ENCODE peak calls at places on chromosomes 13 and 19, in nine cellular contexts. A, X, K, T, C, L, M, U and E are unnamed samples.

GRCh38 chr13:71814806-71815205 is 52.2 kb downstream of the DACH1 start:
- DNase-seq in A (no peak), M (no peak), X (no peak), U (no peak), L (no peak), K (no peak), C (no peak), T (no peak), E (no peak)

GRCh38 chr13:48749144-48749543 is 95.4 kb downstream of the CYSLTR2 start:
- DNase-seq in C (no peak), M (no peak), T (no peak), K (no peak), X (peak), A (no peak), U (no peak), L (peak), E (no peak)

GRCh38 chr13:40539954-40540706 is 126.3 kb downstream of the FOXO1 start:
- DNase-seq in A (no peak), U (no peak), L (peak), T (no peak), C (no peak), M (no peak), K (peak), X (peak), E (no peak)

GRCh38 chr13:29284726-29285125 is 310.8 kb downstream of the SLC7A1 start:
- DNase-seq in X (no peak), L (no peak), U (no peak), C (no peak), A (no peak), K (no peak), T (no peak), M (no peak), E (no peak)

GRCh38 chr13:98174321-98174720 is 2.7 kb downstream of the RNF113B start:
- DNase-seq in K (no peak), C (no peak), M (no peak), L (peak), T (no peak), U (no peak), X (peak), A (no peak), E (no peak)

GRCh38 chr19:31316201-31316951 is 32.9 kb downstream of the TSHZ3 start:
- DNase-seq in T (no peak), M (no peak), A (peak), X (peak), L (peak), U (no peak), C (no peak), K (no peak), E (no peak)

GRCh38 chr19:34837262-34837661 is 64.2 kb upstream of the ZNF599 start:
- DNase-seq in L (no peak), X (no peak), K (no peak), C (peak), T (no peak), U (no peak), M (peak), A (no peak), E (no peak)

GRCh38 chr19:47146920-47147319 is 16.3 kb downstream of the SAE1 start:
- DNase-seq in X (no peak), U (no peak), M (no peak), L (no peak), C (no peak), K (no peak), A (no peak), T (no peak), E (no peak)

GRCh38 chr13:46359731-46360130 is 27.3 kb downstream of the RUBCNL start:
- DNase-seq in C (no peak), K (peak), A (no peak), T (no peak), X (peak), U (no peak), M (no peak), L (peak), E (no peak)

GRCh38 chr13:49877629-49878218 is 58.4 kb downstream of the SPRYD7 start:
- DNase-seq in X (no peak), L (peak), A (no peak), M (no peak), U (no peak), C (no peak), K (no peak), T (no peak), E (no peak)

GRCh38 chr13:51330741-51331140 is 8.8 kb upstream of the SERPINE3 start:
- DNase-seq in M (no peak), C (no peak), X (peak), U (no peak), T (no peak), K (peak), L (peak), A (no peak), E (no peak)

GRCh38 chr19:18469245-18470107 is 31.5 kb upstream of the ISYNA1 start:
- DNase-seq in A (peak), L (peak), K (peak), X (peak), T (no peak), M (peak), C (peak), U (no peak), E (peak)

GRCh38 chr13:65653548-65654078 is 1576.5 kb downstream of the PCDH9 start:
- DNase-seq in L (no peak), K (no peak), T (no peak), M (no peak), U (no peak), A (no peak), C (no peak), X (no peak), E (no peak)

GRCh38 chr19:51020988-51021651 is 1.6 kb upstream of the KLK10 start:
- DNase-seq in K (peak), U (no peak), L (peak), M (no peak), X (peak), A (peak), T (no peak), C (peak), E (no peak)

GRCh38 chr19:43779147-43779819 is 1.5 kb downstream of the KCNN4 start:
- DNase-seq in X (no peak), A (no peak), L (no peak), T (no peak), M (peak), U (no peak), K (peak), C (peak), E (peak)

GRCh38 chr19:28351761-28352160 is 861.2 kb downstream of the UQCRFS1 start:
- DNase-seq in A (no peak), K (no peak), T (no peak), X (peak), L (peak), M (no peak), U (no peak), C (no peak), E (no peak)

GRCh38 chr19:5338661-5339469 is 1.7 kb downstream of the PTPRS start:
- DNase-seq in M (no peak), U (no peak), A (no peak), K (peak), T (no peak), L (no peak), X (no peak), C (no peak), E (no peak)

GRCh38 chr13:83153833-83154232 is 728.4 kb downstream of the SLITRK1 start:
- DNase-seq in X (no peak), K (no peak), C (no peak), A (no peak), U (no peak), T (no peak), M (no peak), L (no peak), E (no peak)

GRCh38 chr13:99553033-99553432 is 51.8 kb downstream of the TM9SF2 start:
- DNase-seq in T (no peak), U (no peak), K (no peak), X (no peak), M (no peak), A (no peak), C (peak), L (no peak), E (no peak)

GRCh38 chr19:31545766-31546165 is 196.5 kb upstream of the TSHZ3 start:
- DNase-seq in T (no peak), M (no peak), A (no peak), L (no peak), X (no peak), K (no peak), C (no peak), U (no peak), E (no peak)

GRCh38 chr19:31266731-31267130 is 82.5 kb downstream of the TSHZ3 start:
- DNase-seq in X (no peak), T (no peak), L (no peak), K (no peak), M (no peak), U (no peak), A (no peak), C (no peak), E (peak)

GRCh38 chr19:46116121-46116520 is 8.4 kb downstream of the IGFL3 start:
- DNase-seq in M (no peak), T (no peak), K (no peak), A (no peak), U (no peak), L (peak), X (peak), C (no peak), E (no peak)

DNA sequence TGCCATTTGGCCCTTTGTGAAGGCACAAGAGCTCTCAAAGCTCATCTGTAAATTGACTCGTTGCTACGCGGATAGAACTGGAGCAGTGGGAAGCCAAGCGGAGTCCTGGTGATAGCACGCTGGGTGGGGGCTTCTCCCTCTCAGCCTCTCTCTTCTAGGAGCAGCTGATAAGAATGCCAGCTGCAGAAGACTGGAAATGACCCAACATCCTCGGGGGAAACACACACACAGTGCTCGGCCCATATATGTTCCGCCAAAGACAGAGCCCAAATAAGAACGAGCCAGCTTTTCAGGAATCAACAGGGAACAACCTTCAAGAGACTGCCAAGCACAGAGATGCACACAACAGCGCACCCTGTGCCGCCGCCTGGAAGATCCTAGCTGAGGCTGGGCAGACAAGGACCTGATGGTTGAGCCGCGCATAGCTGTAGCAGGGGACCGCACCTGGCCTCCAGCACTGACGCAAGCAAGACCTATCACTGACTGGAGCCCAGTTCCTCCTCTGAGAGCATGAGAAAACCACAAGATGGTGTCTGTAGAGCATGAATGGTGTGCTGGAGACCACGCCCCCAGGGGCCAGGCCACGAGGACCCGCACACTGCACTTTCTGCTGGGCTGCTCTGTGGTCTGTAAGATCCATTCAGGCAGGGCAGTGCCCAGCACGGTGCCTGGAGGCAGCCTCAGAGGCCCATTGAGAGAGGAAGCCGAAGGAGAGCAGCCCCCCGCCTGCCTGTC is 16.0 kb upstream of the SLC35E1 start:
- DNase-seq in M (no peak), U (no peak), L (peak), T (no peak), A (no peak), K (peak), X (peak), C (no peak), E (peak)
- TF ChIP-seq CTCF in M (no peak), U (no peak), L (no peak), T (no peak), A (no peak), K (no peak), X (no peak), C (no peak), E (no peak)

DNA sequence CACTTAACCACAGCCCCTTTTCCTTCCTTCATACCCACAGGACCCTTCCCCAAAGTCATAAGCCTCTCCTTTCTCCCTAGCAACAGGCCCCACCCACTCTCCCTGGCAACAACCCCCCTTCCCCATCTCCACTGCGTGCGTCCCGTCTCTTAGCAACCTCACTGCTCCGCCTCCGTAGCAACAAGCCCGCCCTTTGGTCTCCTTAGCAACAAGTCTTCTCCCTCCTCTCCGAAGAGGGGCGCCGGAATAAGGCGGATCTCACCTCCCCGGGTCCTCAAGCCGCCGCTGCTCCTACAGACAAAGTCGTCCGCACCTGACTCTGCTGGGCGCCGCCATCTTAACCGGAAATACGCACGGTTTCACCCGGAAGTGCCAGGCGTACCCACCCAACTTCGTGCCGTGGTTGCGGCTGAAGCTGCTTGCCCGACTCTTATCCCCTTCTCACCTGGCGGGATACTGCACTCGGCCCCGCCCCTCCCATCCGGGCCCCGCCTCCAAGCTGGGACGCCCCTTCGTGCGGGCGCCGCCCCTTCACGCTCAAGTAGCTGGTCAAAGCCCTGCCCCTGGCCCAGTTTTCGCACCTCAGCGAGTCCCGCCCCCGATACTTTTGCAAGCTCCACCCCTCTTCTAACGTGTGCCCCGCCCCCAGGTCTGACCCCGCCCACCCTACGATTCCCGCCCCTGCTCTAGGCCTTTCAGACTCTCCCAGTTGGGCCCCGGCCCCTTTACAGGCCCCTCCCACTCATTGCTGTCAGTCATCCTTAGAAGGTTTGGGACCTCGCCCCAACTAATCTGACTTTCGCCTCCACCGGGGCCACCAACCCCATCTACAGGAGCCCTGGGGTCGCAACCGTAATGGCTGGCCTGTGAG is at the start of gene HSPBP1:
- DNase-seq in U (peak), T (peak), K (peak), A (peak), C (peak), X (peak), L (peak), M (peak), E (peak)
- H3K4me3 ChIP-seq in U (peak), T (peak), K (peak), A (peak), C (peak), X (peak), L (peak), M (peak), E (peak)

DNA sequence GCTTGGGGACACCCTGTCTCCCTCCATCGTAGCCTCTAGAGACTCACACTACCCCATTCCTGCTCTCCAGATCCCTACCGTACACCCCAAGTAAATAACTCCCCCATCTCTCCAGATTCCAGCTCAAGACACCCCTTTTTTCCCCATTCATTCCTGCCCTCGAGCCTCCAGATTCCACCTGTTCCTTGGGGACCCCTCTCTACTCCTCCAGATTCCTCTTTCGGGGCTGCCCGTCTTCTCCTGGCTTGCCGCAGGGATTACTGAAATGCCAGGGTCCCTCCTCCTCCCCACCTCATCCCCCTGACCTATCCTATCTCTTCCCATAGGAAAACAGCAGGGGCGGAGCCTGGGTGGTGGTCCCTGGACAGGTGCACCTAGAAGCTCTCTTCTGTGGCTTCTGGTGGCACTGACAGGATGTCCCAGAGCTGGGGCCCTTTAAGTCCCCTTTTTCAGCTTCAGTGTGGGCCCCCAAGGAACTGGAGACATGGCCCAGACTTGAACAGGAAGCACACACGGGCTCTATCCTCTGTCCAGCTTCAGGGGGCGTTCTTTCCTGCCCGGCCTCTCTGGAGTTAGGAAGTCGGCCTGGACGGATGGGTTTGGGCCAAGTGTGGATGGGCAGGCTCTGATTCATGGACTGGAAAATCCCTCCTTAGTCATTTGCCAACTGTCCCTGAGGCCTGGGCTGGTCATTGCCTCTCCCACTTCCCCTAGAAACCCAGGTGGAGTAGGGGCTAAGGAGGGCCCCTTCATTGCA is 1.2 kb downstream of the ZSWIM4 start:
- DNase-seq in A (peak), L (peak), K (peak), U (peak), M (peak), C (peak), T (peak), X (peak), E (peak)
- TF ChIP-seq CTCF in A (peak), L (peak), K (peak), U (no peak), M (no peak), C (no peak), T (peak), X (peak), E (no peak)

GRCh38 chr13:36518707-36519106 is 86.4 kb downstream of the CCNA1 start:
- DNase-seq in M (no peak), T (no peak), U (no peak), A (no peak), K (no peak), C (no peak), X (no peak), L (no peak), E (no peak)
- H3K4me3 ChIP-seq in M (no peak), T (no peak), U (no peak), A (no peak), K (no peak), C (no peak), X (no peak), L (no peak), E (no peak)

GRCh38 chr19:40692212-40692551 is 1.7 kb upstream of the NUMBL start:
- DNase-seq in M (no peak), X (no peak), U (no peak), T (no peak), K (peak), A (no peak), L (no peak), C (no peak), E (peak)

GRCh38 chr19:40690699-40691420 is 409 bp upstream of the NUMBL start:
- DNase-seq in M (peak), T (peak), K (peak), C (peak), X (peak), U (peak), L (peak), A (peak), E (peak)

GRCh38 chr19:40691421-40692211 is 1.2 kb upstream of the NUMBL start:
- DNase-seq in U (no peak), T (no peak), X (no peak), L (no peak), K (peak), A (no peak), C (no peak), M (no peak), E (no peak)

GRCh38 chr19:40693896-40694295 is 3.4 kb upstream of the NUMBL start:
- DNase-seq in C (no peak), X (no peak), M (no peak), L (no peak), K (no peak), T (no peak), A (no peak), U (no peak), E (peak)

GRCh38 chr19:40693150-40693788 is 2.8 kb upstream of the NUMBL start:
- DNase-seq in X (no peak), U (no peak), M (no peak), C (no peak), A (no peak), L (no peak), T (no peak), K (peak), E (peak)
- TF ChIP-seq CTCF in X (no peak), U (no peak), M (no peak), C (no peak), A (no peak), L (no peak), T (no peak), K (no peak), E (no peak)

GRCh38 chr19:1896508-1896907 is 8.7 kb upstream of the ADAT3 start:
- DNase-seq in U (no peak), M (no peak), T (no peak), K (no peak), L (no peak), X (no peak), A (no peak), C (no peak), E (no peak)
- H3K4me3 ChIP-seq in U (no peak), M (no peak), T (no peak), K (no peak), L (no peak), X (no peak), A (no peak), C (no peak), E (no peak)

GRCh38 chr19:55146078-55146647 is 2.8 kb downstream of the TNNT1 start:
- DNase-seq in C (no peak), A (no peak), X (no peak), T (no peak), U (no peak), K (peak), M (no peak), L (no peak), E (no peak)
- TF ChIP-seq CTCF in C (no peak), A (no peak), X (peak), T (peak), U (no peak), K (peak), M (peak), L (peak), E (no peak)

GRCh38 chr19:49147923-49148682 is 7.1 kb downstream of the HRC start:
- DNase-seq in T (no peak), C (no peak), A (no peak), X (no peak), U (no peak), L (no peak), M (no peak), K (peak), E (no peak)
- H3K4me3 ChIP-seq in T (no peak), C (peak), A (no peak), X (no peak), U (peak), L (no peak), M (peak), K (no peak), E (peak)